ENCODE peak calls at places on chromosomes 3 and 15, in seven cellular contexts. One of them, this sample, is unnamed.

GRCh38 chr3:70963412-70963811 is 620.1 kb downstream of the FOXP1 start:
- DNase-seq in body of pancreas: no peak
- DNase-seq in cardiac muscle cell: no peak
- DNase-seq in psoas muscle: no peak
- DNase-seq in transverse colon: no peak
- DNase-seq in thoracic aorta: no peak
- DNase-seq in Peyer's patch: no peak
- DNase-seq in this sample: no peak

GRCh38 chr3:20066848-20067617 is 26.8 kb downstream of the KAT2B start:
- DNase-seq in body of pancreas: no peak
- DNase-seq in cardiac muscle cell: no peak
- DNase-seq in Peyer's patch: no peak
- DNase-seq in thoracic aorta: no peak
- DNase-seq in transverse colon: no peak
- DNase-seq in psoas muscle: peak; percentile 29
- DNase-seq in this sample: peak; percentile 83

GRCh38 chr3:56899078-56899477 is 97.3 kb upstream of the ARHGEF3 start:
- DNase-seq in body of pancreas: no peak
- DNase-seq in psoas muscle: no peak
- DNase-seq in transverse colon: no peak
- DNase-seq in thoracic aorta: no peak
- DNase-seq in Peyer's patch: no peak
- DNase-seq in cardiac muscle cell: no peak
- DNase-seq in this sample: no peak

GRCh38 chr15:51672100-51672731 is 9.1 kb upstream of the SCG3 start:
- DNase-seq in body of pancreas: no peak
- DNase-seq in cardiac muscle cell: no peak
- DNase-seq in thoracic aorta: no peak
- DNase-seq in transverse colon: no peak
- DNase-seq in psoas muscle: no peak
- DNase-seq in Peyer's patch: no peak
- DNase-seq in this sample: no peak

GRCh38 chr15:61750271-61751084 is 309.8 kb downstream of the VPS13C start:
- DNase-seq in psoas muscle: no peak
- DNase-seq in Peyer's patch: no peak
- DNase-seq in thoracic aorta: no peak
- DNase-seq in cardiac muscle cell: no peak
- DNase-seq in transverse colon: peak; percentile 51
- DNase-seq in body of pancreas: peak; percentile 12
- DNase-seq in this sample: no peak

GRCh38 chr3:161230621-161231195 is 9.6 kb downstream of the NMD3 start:
- DNase-seq in transverse colon: no peak
- DNase-seq in body of pancreas: no peak
- DNase-seq in psoas muscle: no peak
- DNase-seq in cardiac muscle cell: no peak
- DNase-seq in Peyer's patch: no peak
- DNase-seq in thoracic aorta: no peak
- DNase-seq in this sample: no peak

GRCh38 chr15:45179221-45179985 is 8.4 kb downstream of the SHF start:
- DNase-seq in thoracic aorta: no peak
- DNase-seq in Peyer's patch: peak; percentile 85
- DNase-seq in body of pancreas: peak; percentile 55
- DNase-seq in cardiac muscle cell: peak; percentile 47
- DNase-seq in psoas muscle: no peak
- DNase-seq in transverse colon: peak; percentile 69
- DNase-seq in this sample: no peak

GRCh38 chr3:141441381-141442365 is 45.2 kb upstream of the RASA2 start:
- DNase-seq in transverse colon: peak; percentile 69
- DNase-seq in body of pancreas: peak; percentile 82
- DNase-seq in Peyer's patch: peak; percentile 86
- DNase-seq in psoas muscle: peak; percentile 76
- DNase-seq in thoracic aorta: no peak
- DNase-seq in cardiac muscle cell: peak; percentile 61
- DNase-seq in this sample: peak; percentile 87

GRCh38 chr3:168117059-168117458 is 21.3 kb upstream of the GOLIM4 start:
- DNase-seq in psoas muscle: no peak
- DNase-seq in body of pancreas: no peak
- DNase-seq in cardiac muscle cell: no peak
- DNase-seq in thoracic aorta: no peak
- DNase-seq in transverse colon: no peak
- DNase-seq in Peyer's patch: no peak
- DNase-seq in this sample: no peak

GRCh38 chr15:38868326-38869114 is 303.9 kb upstream of the RASGRP1 start:
- DNase-seq in Peyer's patch: peak; percentile 84
- DNase-seq in transverse colon: peak; percentile 50
- DNase-seq in cardiac muscle cell: no peak
- DNase-seq in psoas muscle: peak; percentile 58
- DNase-seq in body of pancreas: no peak
- DNase-seq in thoracic aorta: peak; percentile 11
- DNase-seq in this sample: peak; percentile 47

GRCh38 chr3:143826296-143826695 is 22.0 kb downstream of the SLC9A9 start:
- DNase-seq in psoas muscle: no peak
- DNase-seq in transverse colon: no peak
- DNase-seq in Peyer's patch: no peak
- DNase-seq in thoracic aorta: no peak
- DNase-seq in cardiac muscle cell: no peak
- DNase-seq in body of pancreas: no peak
- DNase-seq in this sample: no peak

GRCh38 chr3:24270204-24270671 is 224.4 kb downstream of the THRB start:
- DNase-seq in transverse colon: no peak
- DNase-seq in thoracic aorta: no peak
- DNase-seq in cardiac muscle cell: no peak
- DNase-seq in psoas muscle: no peak
- DNase-seq in body of pancreas: no peak
- DNase-seq in Peyer's patch: no peak
- DNase-seq in this sample: no peak

GRCh38 chr3:69085543-69086132 is 901 bp downstream of the ARL6IP5 start:
- DNase-seq in thoracic aorta: no peak
- DNase-seq in psoas muscle: peak; percentile 45
- DNase-seq in cardiac muscle cell: no peak
- DNase-seq in Peyer's patch: peak; percentile 61
- DNase-seq in transverse colon: peak; percentile 30
- DNase-seq in body of pancreas: peak; percentile 22
- DNase-seq in this sample: no peak

GRCh38 chr3:126782554-126782953 is 78.5 kb downstream of the CHCHD6 start:
- DNase-seq in thoracic aorta: no peak
- DNase-seq in psoas muscle: peak; percentile 23
- DNase-seq in cardiac muscle cell: no peak
- DNase-seq in transverse colon: peak; percentile 66
- DNase-seq in Peyer's patch: peak; percentile 53
- DNase-seq in body of pancreas: no peak
- DNase-seq in this sample: no peak

DNA sequence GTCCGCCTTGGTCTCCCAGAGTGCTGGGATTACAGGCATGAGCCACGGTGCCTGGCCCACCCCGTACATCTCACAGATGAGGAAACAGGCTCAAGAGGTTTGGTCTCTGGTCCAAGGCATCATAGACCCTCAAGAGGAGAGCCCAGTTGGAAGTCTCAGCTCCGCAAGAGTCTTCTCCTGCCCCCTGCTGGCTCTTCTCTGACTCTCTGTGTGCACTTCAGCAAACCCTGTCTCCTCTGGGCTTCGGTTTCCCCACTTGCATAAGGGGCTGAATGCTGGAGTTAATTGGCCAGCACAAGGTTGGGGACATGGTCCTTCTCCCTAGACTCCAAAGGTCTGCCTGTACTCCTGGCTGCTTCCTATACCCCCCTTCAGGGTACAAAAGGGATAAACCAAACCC is 3.9 kb downstream of the MST1R start:
- DNase-seq in cardiac muscle cell: peak; percentile 72
- DNase-seq in psoas muscle: no peak
- DNase-seq in transverse colon: no peak
- DNase-seq in Peyer's patch: no peak
- DNase-seq in thoracic aorta: no peak
- DNase-seq in body of pancreas: no peak
- DNase-seq in this sample: no peak
- H3K4me3 ChIP-seq in cardiac muscle cell: no peak overlapping the region
- H3K4me3 ChIP-seq in psoas muscle: no peak overlapping the region
- H3K4me3 ChIP-seq in transverse colon: no peak overlapping the region
- H3K4me3 ChIP-seq in Peyer's patch: no peak overlapping the region
- H3K4me3 ChIP-seq in thoracic aorta: no peak overlapping the region
- H3K4me3 ChIP-seq in body of pancreas: no peak overlapping the region
- H3K4me3 ChIP-seq in this sample: no peak overlapping the region

GRCh38 chr15:99180287-99180962 is 69.0 kb downstream of the TTC23 start:
- DNase-seq in thoracic aorta: no peak
- DNase-seq in body of pancreas: no peak
- DNase-seq in transverse colon: no peak
- DNase-seq in cardiac muscle cell: no peak
- DNase-seq in Peyer's patch: no peak
- DNase-seq in psoas muscle: no peak
- DNase-seq in this sample: peak; percentile 61
- H3K27ac ChIP-seq in thoracic aorta: peak overlapping the region; percentile 84
- H3K27ac ChIP-seq in body of pancreas: no peak overlapping the region
- H3K27ac ChIP-seq in transverse colon: peak overlapping the region; percentile 68
- H3K27ac ChIP-seq in cardiac muscle cell: peak overlapping the region; percentile 70
- H3K27ac ChIP-seq in Peyer's patch: no peak overlapping the region
- H3K27ac ChIP-seq in psoas muscle: peak overlapping the region; percentile 89
- H3K27ac ChIP-seq in this sample: peak overlapping the region; percentile 93

GRCh38 chr3:113898892-113899291 is 48.9 kb upstream of the ZDHHC23 start:
- DNase-seq in psoas muscle: no peak
- DNase-seq in transverse colon: no peak
- DNase-seq in cardiac muscle cell: no peak
- DNase-seq in thoracic aorta: no peak
- DNase-seq in Peyer's patch: no peak
- DNase-seq in body of pancreas: no peak
- DNase-seq in this sample: no peak

GRCh38 chr3:113897373-113897777 is 50.4 kb upstream of the ZDHHC23 start:
- DNase-seq in Peyer's patch: no peak
- DNase-seq in thoracic aorta: no peak
- DNase-seq in transverse colon: peak; percentile 20
- DNase-seq in psoas muscle: no peak
- DNase-seq in body of pancreas: peak; percentile 27
- DNase-seq in cardiac muscle cell: no peak
- DNase-seq in this sample: no peak

GRCh38 chr3:113895964-113896363 is 51.8 kb upstream of the ZDHHC23 start:
- DNase-seq in psoas muscle: no peak
- DNase-seq in cardiac muscle cell: no peak
- DNase-seq in body of pancreas: no peak
- DNase-seq in Peyer's patch: no peak
- DNase-seq in thoracic aorta: no peak
- DNase-seq in transverse colon: no peak
- DNase-seq in this sample: no peak

GRCh38 chr3:113894927-113895326 is 52.9 kb upstream of the ZDHHC23 start:
- DNase-seq in psoas muscle: no peak
- DNase-seq in transverse colon: no peak
- DNase-seq in cardiac muscle cell: no peak
- DNase-seq in thoracic aorta: no peak
- DNase-seq in body of pancreas: no peak
- DNase-seq in Peyer's patch: peak; percentile 52
- DNase-seq in this sample: no peak

GRCh38 chr3:113896930-113897329 is 50.9 kb upstream of the ZDHHC23 start:
- DNase-seq in body of pancreas: no peak
- DNase-seq in thoracic aorta: no peak
- DNase-seq in cardiac muscle cell: no peak
- DNase-seq in Peyer's patch: no peak
- DNase-seq in transverse colon: no peak
- DNase-seq in psoas muscle: no peak
- DNase-seq in this sample: no peak
- H3K4me3 ChIP-seq in body of pancreas: peak overlapping the region; percentile 3
- H3K4me3 ChIP-seq in thoracic aorta: no peak overlapping the region
- H3K4me3 ChIP-seq in cardiac muscle cell: no peak overlapping the region
- H3K4me3 ChIP-seq in Peyer's patch: no peak overlapping the region
- H3K4me3 ChIP-seq in transverse colon: peak overlapping the region; percentile 32
- H3K4me3 ChIP-seq in psoas muscle: peak overlapping the region; percentile 36
- H3K4me3 ChIP-seq in this sample: no peak overlapping the region

GRCh38 chr15:83533548-83533947 is 86.4 kb downstream of the SH3GL3 start:
- DNase-seq in cardiac muscle cell: no peak
- DNase-seq in body of pancreas: no peak
- DNase-seq in psoas muscle: no peak
- DNase-seq in thoracic aorta: no peak
- DNase-seq in Peyer's patch: no peak
- DNase-seq in transverse colon: no peak
- DNase-seq in this sample: no peak
- H3K27ac ChIP-seq in cardiac muscle cell: no peak overlapping the region
- H3K27ac ChIP-seq in body of pancreas: no peak overlapping the region
- H3K27ac ChIP-seq in psoas muscle: no peak overlapping the region
- H3K27ac ChIP-seq in thoracic aorta: no peak overlapping the region
- H3K27ac ChIP-seq in Peyer's patch: no peak overlapping the region
- H3K27ac ChIP-seq in transverse colon: no peak overlapping the region
- H3K27ac ChIP-seq in this sample: no peak overlapping the region

GRCh38 chr3:181885868-181886630 is 174.3 kb downstream of the SOX2 start:
- DNase-seq in body of pancreas: no peak
- DNase-seq in Peyer's patch: no peak
- DNase-seq in thoracic aorta: no peak
- DNase-seq in psoas muscle: no peak
- DNase-seq in cardiac muscle cell: no peak
- DNase-seq in transverse colon: no peak
- DNase-seq in this sample: no peak

GRCh38 chr3:181886676-181887075 is 175.0 kb downstream of the SOX2 start:
- DNase-seq in body of pancreas: no peak
- DNase-seq in psoas muscle: no peak
- DNase-seq in Peyer's patch: no peak
- DNase-seq in transverse colon: no peak
- DNase-seq in thoracic aorta: no peak
- DNase-seq in cardiac muscle cell: no peak
- DNase-seq in this sample: no peak

GRCh38 chr3:181888234-181888633 is 176.5 kb downstream of the SOX2 start:
- DNase-seq in body of pancreas: no peak
- DNase-seq in psoas muscle: no peak
- DNase-seq in cardiac muscle cell: no peak
- DNase-seq in transverse colon: no peak
- DNase-seq in thoracic aorta: no peak
- DNase-seq in Peyer's patch: no peak
- DNase-seq in this sample: no peak

GRCh38 chr3:181892848-181893247 is 181.1 kb downstream of the SOX2 start:
- DNase-seq in psoas muscle: no peak
- DNase-seq in Peyer's patch: no peak
- DNase-seq in thoracic aorta: no peak
- DNase-seq in cardiac muscle cell: no peak
- DNase-seq in transverse colon: no peak
- DNase-seq in body of pancreas: no peak
- DNase-seq in this sample: no peak

DNA sequence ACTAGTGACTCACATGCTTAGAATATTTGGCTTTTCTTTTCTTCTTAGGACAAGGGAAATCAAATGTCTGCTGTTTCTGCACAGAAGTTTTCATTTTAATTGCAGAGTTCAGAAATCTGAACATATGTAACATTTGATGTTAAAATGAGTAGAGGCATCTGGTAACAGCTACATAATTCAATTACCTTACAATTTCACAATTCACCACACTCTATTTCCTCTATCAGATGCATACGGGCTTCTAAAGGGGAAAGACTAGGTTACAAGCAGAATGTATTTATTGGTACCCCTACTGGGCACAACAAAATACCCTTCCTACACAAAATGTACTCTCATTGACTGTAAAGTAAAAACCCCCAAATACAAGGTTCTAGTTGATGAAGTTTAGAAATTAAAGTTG is 176.0 kb downstream of the SOX2 start:
- DNase-seq in cardiac muscle cell: no peak
- DNase-seq in Peyer's patch: no peak
- DNase-seq in thoracic aorta: no peak
- DNase-seq in psoas muscle: no peak
- DNase-seq in transverse colon: no peak
- DNase-seq in body of pancreas: no peak
- DNase-seq in this sample: no peak
- H3K4me3 ChIP-seq in cardiac muscle cell: no peak overlapping the region
- H3K4me3 ChIP-seq in Peyer's patch: no peak overlapping the region
- H3K4me3 ChIP-seq in thoracic aorta: no peak overlapping the region
- H3K4me3 ChIP-seq in psoas muscle: no peak overlapping the region
- H3K4me3 ChIP-seq in transverse colon: no peak overlapping the region
- H3K4me3 ChIP-seq in body of pancreas: no peak overlapping the region
- H3K4me3 ChIP-seq in this sample: no peak overlapping the region

GRCh38 chr3:13518516-13519351 is 30.2 kb upstream of the FBLN2 start:
- DNase-seq in thoracic aorta: peak; percentile 42
- DNase-seq in body of pancreas: no peak
- DNase-seq in transverse colon: no peak
- DNase-seq in Peyer's patch: no peak
- DNase-seq in cardiac muscle cell: no peak
- DNase-seq in psoas muscle: peak; percentile 86
- DNase-seq in this sample: peak; percentile 98
- H3K27ac ChIP-seq in thoracic aorta: peak overlapping the region; percentile 47
- H3K27ac ChIP-seq in body of pancreas: no peak overlapping the region
- H3K27ac ChIP-seq in transverse colon: no peak overlapping the region
- H3K27ac ChIP-seq in Peyer's patch: no peak overlapping the region
- H3K27ac ChIP-seq in cardiac muscle cell: no peak overlapping the region
- H3K27ac ChIP-seq in psoas muscle: no peak overlapping the region
- H3K27ac ChIP-seq in this sample: peak overlapping the region; percentile 87

This sample was measured in right cardiac atrium.